ENCODE peak calls at places on chromosomes 2 and 18, in four cellular contexts. A is thyroid gland, X is cardiac muscle cell, I is Panc1. C is an unnamed sample. For H3K4me1, the result is how much of the 10 kb centered on the place peaks cover.

GRCh38 chr2:204486855-204487254 is 58.4 kb upstream of the PARD3B start:
- DNase-seq in I (no peak), A (no peak), X (no peak), C (no peak)

GRCh38 chr18:28768791-28769768 is 592.1 kb upstream of the CDH2 start:
- DNase-seq in I (no peak), A (no peak), X (no peak), C (no peak)

GRCh38 chr2:112750560-112750843 is 13.9 kb downstream of the CKAP2L start:
- DNase-seq in I (no peak), A (no peak), X (peak), C (no peak)

GRCh38 chr18:48766025-48766424 is 184.7 kb downstream of the SMAD7 start:
- DNase-seq in X (peak), A (no peak), I (no peak), C (no peak)

GRCh38 chr2:10537522-10538195 is 89.5 kb upstream of the ODC1 start:
- DNase-seq in I (no peak), X (no peak), A (no peak), C (no peak)

GRCh38 chr2:113692698-113693428 is 63.6 kb downstream of the SLC35F5 start:
- DNase-seq in X (no peak), A (no peak), I (no peak), C (no peak)

GRCh38 chr2:160741815-160742214 is 248.2 kb upstream of the RBMS1 start:
- DNase-seq in X (no peak), I (no peak), A (no peak), C (no peak)

GRCh38 chr18:3304832-3305231 is 42.9 kb downstream of the MYL12B start:
- DNase-seq in X (no peak), A (no peak), I (no peak), C (no peak)

GRCh38 chr18:74995404-74995737 is 213.6 kb downstream of the PTGR3 start:
- DNase-seq in X (no peak), A (no peak), I (no peak), C (no peak)

GRCh38 chr2:226079677-226080076 is 680.2 kb downstream of the NYAP2 start:
- DNase-seq in A (no peak), X (peak), I (peak), C (no peak)

GRCh38 chr2:164764996-164765395 is 76.6 kb downstream of the COBLL1 start:
- DNase-seq in X (no peak), A (no peak), I (no peak), C (no peak)

GRCh38 chr2:164782323-164782722 is 59.3 kb downstream of the COBLL1 start:
- DNase-seq in A (no peak), I (no peak), X (peak), C (no peak)

GRCh38 chr2:56132138-56132537 is 51.7 kb upstream of the CCDC85A start:
- DNase-seq in I (peak), A (no peak), X (peak), C (no peak)

GRCh38 chr2:102002229-102002628 is 10.5 kb downstream of the IL1R2 start:
- DNase-seq in A (no peak), I (no peak), X (no peak), C (no peak)

GRCh38 chr2:102000012-102000411 is 8.3 kb downstream of the IL1R2 start:
- DNase-seq in I (no peak), X (no peak), A (no peak), C (no peak)

GRCh38 chr2:102000813-102001766 is 9.3 kb downstream of the IL1R2 start:
- DNase-seq in I (no peak), X (no peak), A (no peak), C (no peak)

GRCh38 chr2:102003696-102004095 is 11.9 kb downstream of the IL1R2 start:
- DNase-seq in A (no peak), I (no peak), X (no peak), C (no peak)

GRCh38 chr2:102001767-102002142 is 10.0 kb downstream of the IL1R2 start:
- DNase-seq in I (no peak), X (no peak), A (no peak), C (no peak)
- H3K4me1 ChIP-seq in I (under half), X (under half), A (under half), C (under half)

GRCh38 chr2:100877555-100877954 is 57.6 kb downstream of the NPAS2 start:
- DNase-seq in I (no peak), X (peak), A (no peak), C (peak)
- H3K4me1 ChIP-seq in I (under half), X (under half), A (under half), C (under half)

GRCh38 chr2:143128681-143129580 is at the start of gene ARHGAP15:
- DNase-seq in X (no peak), I (no peak), A (peak), C (no peak)
- H3K4me1 ChIP-seq in X (under half), I (under half), A (under half), C (under half)

GRCh38 chr2:47893771-47894170 is 12.5 kb downstream of the FBXO11 start:
- DNase-seq in X (no peak), A (no peak), I (no peak), C (no peak)
- H3K4me1 ChIP-seq in X (under half), A (under half), I (under half), C (half or more)

C was measured in psoas muscle.